ENCODE peak calls at places on chromosomes 13 and 19, in eight cellular contexts. Y is ascending aorta, N is cardiac muscle cell, X is left ventricle myocardium inferior, I is uterus, W is fibroblast of lung, K is dorsolateral prefrontal cortex, P is GM23338. T is an unnamed sample.

GRCh38 chr13:101967216-101967615 is 434.6 kb downstream of the FGF14 start:
- DNase-seq in Y (no peak), N (no peak), X (no peak), I (no peak), W (no peak), K (no peak), P (no peak), T (no peak)

GRCh38 chr13:24747248-24748151 is 16.5 kb upstream of the RNF17 start:
- DNase-seq in Y (no peak), N (peak; percentile 30), X (no peak), I (no peak), W (peak; percentile 15), K (no peak), P (peak; percentile 79), T (no peak)

GRCh38 chr19:39197808-39198207 is 1.0 kb downstream of the NCCRP1 start:
- DNase-seq in Y (no peak), N (no peak), X (no peak), I (no peak), W (no peak), K (no peak), P (no peak), T (no peak)

GRCh38 chr19:49881672-49882394 is 4.3 kb downstream of the TBC1D17 start:
- DNase-seq in Y (no peak), N (no peak), X (no peak), I (peak; percentile 14), W (no peak), K (no peak), P (peak; percentile 74), T (no peak)

GRCh38 chr13:59963827-59964226 is 199.9 kb downstream of the DIAPH3 start:
- DNase-seq in Y (no peak), N (no peak), X (no peak), I (no peak), W (no peak), K (no peak), P (no peak), T (no peak)

GRCh38 chr19:45469132-45469834 is 1.5 kb downstream of the FOSB start:
- DNase-seq in Y (peak; percentile 95), N (peak; percentile 97), X (peak; percentile 94), I (peak; percentile 92), W (peak; percentile 92), K (peak; percentile 91), P (peak; percentile 96), T (no peak)

GRCh38 chr19:12838893-12839656 is 760 bp downstream of the MAST1 start:
- DNase-seq in Y (no peak), N (no peak), X (no peak), I (no peak), W (no peak), K (peak; percentile 54), P (no peak), T (no peak)

GRCh38 chr19:4012092-4012974 is 4.8 kb downstream of the PIAS4 start:
- DNase-seq in Y (no peak), N (no peak), X (no peak), I (no peak), W (no peak), K (no peak), P (no peak), T (no peak)

GRCh38 chr19:39171479-39172465 is 25.0 kb upstream of the NCCRP1 start:
- DNase-seq in Y (no peak), N (no peak), X (no peak), I (no peak), W (no peak), K (no peak), P (no peak), T (no peak)

GRCh38 chr13:72726721-72727416 is 560 bp downstream of the MZT1 start:
- DNase-seq in Y (peak; percentile 66), N (peak; percentile 17), X (peak; percentile 42), I (no peak), W (peak; percentile 24), K (no peak), P (peak; percentile 75), T (no peak)

GRCh38 chr13:93620366-93620765 is 393.8 kb downstream of the GPC6 start:
- DNase-seq in Y (no peak), N (no peak), X (no peak), I (no peak), W (peak; percentile 42), K (no peak), P (no peak), T (no peak)

GRCh38 chr19:7787141-7787540 is 24.1 kb downstream of the CLEC4M start:
- DNase-seq in Y (no peak), N (no peak), X (peak; percentile 34), I (no peak), W (no peak), K (no peak), P (peak; percentile 85), T (no peak)

GRCh38 chr19:46296722-46297431 is at the start of gene HIF3A:
- DNase-seq in Y (peak; percentile 71), N (peak; percentile 85), X (peak; percentile 67), I (peak; percentile 64), W (no peak), K (peak; percentile 27), P (peak; percentile 99), T (no peak)

GRCh38 chr13:27012482-27013197 is 159.0 kb downstream of the USP12 start:
- DNase-seq in Y (no peak), N (peak; percentile 83), X (no peak), I (no peak), W (peak; percentile 89), K (no peak), P (no peak), T (no peak)

GRCh38 chr19:54035215-54036178 is 28.2 kb downstream of the VSTM1 start:
- DNase-seq in Y (no peak), N (peak; percentile 91), X (no peak), I (no peak), W (peak; percentile 86), K (peak; percentile 73), P (peak; percentile 68), T (peak; percentile 57)

GRCh38 chr13:49302222-49302621 is 54.5 kb downstream of the CDADC1 start:
- DNase-seq in Y (peak; percentile 63), N (no peak), X (no peak), I (no peak), W (no peak), K (no peak), P (no peak), T (no peak)

GRCh38 chr13:49302817-49303216 is 55.1 kb downstream of the CDADC1 start:
- DNase-seq in Y (peak; percentile 63), N (no peak), X (no peak), I (no peak), W (no peak), K (no peak), P (no peak), T (no peak)

GRCh38 chr13:49298903-49299605 is 51.3 kb downstream of the CDADC1 start:
- DNase-seq in Y (no peak), N (no peak), X (no peak), I (no peak), W (no peak), K (no peak), P (no peak), T (no peak)

GRCh38 chr13:49303533-49304252 is 56.0 kb downstream of the CDADC1 start:
- DNase-seq in Y (peak; percentile 62), N (no peak), X (no peak), I (no peak), W (no peak), K (peak; percentile 36), P (no peak), T (no peak)

DNA sequence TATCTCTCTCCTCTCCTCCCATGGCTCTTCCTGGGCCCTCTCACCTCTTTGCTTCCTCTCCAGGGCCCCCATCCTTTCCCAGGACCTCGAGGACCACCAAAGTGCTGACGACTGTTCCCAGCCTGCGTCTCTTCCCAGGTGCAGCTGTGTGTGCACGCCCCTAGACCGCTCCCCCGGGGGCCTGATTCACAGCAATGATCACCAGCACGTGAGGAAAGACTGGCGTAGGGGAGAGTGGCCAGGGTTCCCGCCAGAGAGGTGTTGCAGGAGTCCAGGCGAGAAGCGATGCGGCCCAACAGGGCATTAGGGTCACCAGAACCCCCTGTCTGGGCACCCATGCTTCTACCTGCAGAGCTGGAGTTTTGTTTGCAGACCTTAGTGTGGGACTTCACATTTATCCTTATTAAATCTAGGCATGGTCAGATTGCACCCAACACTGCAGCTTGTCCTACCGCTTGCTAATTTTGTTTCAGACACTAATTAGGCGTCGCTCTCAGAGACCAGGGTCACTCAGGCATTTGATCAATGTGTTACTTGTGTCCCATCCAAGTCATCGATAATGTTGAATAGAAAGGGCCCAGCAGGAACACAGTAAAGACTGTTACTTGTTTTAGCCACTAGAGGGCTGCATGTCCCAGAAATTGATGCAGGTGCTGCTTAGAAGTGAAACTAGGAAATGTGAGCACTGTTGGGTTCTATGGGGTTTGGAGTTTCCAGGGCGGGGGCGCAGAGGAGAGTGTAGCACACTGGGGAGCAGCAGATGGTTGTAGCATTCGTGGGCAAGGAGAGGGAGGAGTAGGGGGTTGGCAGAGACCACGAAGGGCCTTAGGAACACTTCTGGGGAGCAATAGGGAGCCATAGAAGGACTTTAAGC is 53.2 kb downstream of the CDADC1 start:
- DNase-seq in Y (peak; percentile 73), N (peak; percentile 82), X (no peak), I (peak; percentile 52), W (peak; percentile 61), K (peak; percentile 61), P (peak; percentile 87), T (peak; percentile 36)
- H3K27ac ChIP-seq in Y (no peak overlapping the region), N (no peak overlapping the region), X (peak overlapping the region; percentile 52), I (peak overlapping the region; percentile 13), W (no peak overlapping the region), K (peak overlapping the region; percentile 83), P (no peak overlapping the region), T (peak overlapping the region; percentile 17)

GRCh38 chr13:30736461-30736860 is 1.1 kb downstream of the ALOX5AP start:
- DNase-seq in Y (no peak), N (no peak), X (no peak), I (no peak), W (no peak), K (no peak), P (no peak), T (no peak)

GRCh38 chr13:30738526-30738925 is 3.2 kb downstream of the ALOX5AP start:
- DNase-seq in Y (no peak), N (no peak), X (no peak), I (no peak), W (no peak), K (no peak), P (no peak), T (no peak)

GRCh38 chr13:30737511-30738342 is 2.4 kb downstream of the ALOX5AP start:
- DNase-seq in Y (no peak), N (no peak), X (no peak), I (no peak), W (no peak), K (no peak), P (no peak), T (no peak)

GRCh38 chr13:30735025-30735967 is at the start of gene ALOX5AP:
- DNase-seq in Y (no peak), N (no peak), X (no peak), I (no peak), W (no peak), K (no peak), P (no peak), T (no peak)

GRCh38 chr13:30736921-30737320 is 1.6 kb downstream of the ALOX5AP start:
- DNase-seq in Y (no peak), N (no peak), X (no peak), I (no peak), W (no peak), K (no peak), P (no peak), T (no peak)
- H3K27ac ChIP-seq in Y (no peak overlapping the region), N (no peak overlapping the region), X (no peak overlapping the region), I (no peak overlapping the region), W (no peak overlapping the region), K (no peak overlapping the region), P (no peak overlapping the region), T (peak overlapping the region; percentile 91)

GRCh38 chr13:29914591-29914990 is 64.2 kb upstream of the UBL3 start:
- DNase-seq in Y (no peak), N (no peak), X (no peak), I (no peak), W (no peak), K (no peak), P (no peak), T (no peak)
- H3K27ac ChIP-seq in Y (no peak overlapping the region), N (no peak overlapping the region), X (no peak overlapping the region), I (no peak overlapping the region), W (no peak overlapping the region), K (no peak overlapping the region), P (no peak overlapping the region), T (no peak overlapping the region)

GRCh38 chr19:32674959-32675719 is at the start of gene ANKRD27:
- DNase-seq in Y (peak; percentile 99), N (peak; percentile 98), X (peak; percentile 98), I (peak; percentile 98), W (peak; percentile 93), K (peak; percentile 97), P (peak; percentile 99), T (peak; percentile 92)
- H3K27ac ChIP-seq in Y (peak within 1 kb of the TSS; percentile 61), N (no peak within 1 kb of the TSS), X (peak within 1 kb of the TSS; percentile 93), I (peak within 1 kb of the TSS; percentile 77), W (peak within 1 kb of the TSS; percentile 71), K (peak within 1 kb of the TSS; percentile 88), P (no peak within 1 kb of the TSS), T (peak within 1 kb of the TSS; percentile 81)